ENCODE peak calls at places on chromosomes 13 and 19, in eight cellular contexts. One of them, this sample, is unnamed.

GRCh38 chr19:50486823-50487515 is 10.3 kb upstream of the GARIN5A start:
- DNase-seq in stomach: no peak
- DNase-seq in neural progenitor cell: peak; percentile 68
- DNase-seq in AG04450: no peak
- DNase-seq in CD8-positive, alpha-beta T cell: peak; percentile 66
- DNase-seq in right atrium auricular region: no peak
- DNase-seq in tibial artery: no peak
- DNase-seq in colonic mucosa: peak; percentile 41
- DNase-seq in this sample: peak; percentile 71

GRCh38 chr19:33329727-33330126 is 27.4 kb upstream of the CEBPA start:
- DNase-seq in right atrium auricular region: no peak
- DNase-seq in stomach: no peak
- DNase-seq in AG04450: no peak
- DNase-seq in colonic mucosa: no peak
- DNase-seq in CD8-positive, alpha-beta T cell: no peak
- DNase-seq in neural progenitor cell: no peak
- DNase-seq in tibial artery: no peak
- DNase-seq in this sample: no peak

GRCh38 chr13:100128373-100128772 is 39.5 kb downstream of the PCCA start:
- DNase-seq in colonic mucosa: no peak
- DNase-seq in neural progenitor cell: no peak
- DNase-seq in tibial artery: no peak
- DNase-seq in CD8-positive, alpha-beta T cell: no peak
- DNase-seq in right atrium auricular region: no peak
- DNase-seq in AG04450: peak; percentile 60
- DNase-seq in stomach: no peak
- DNase-seq in this sample: no peak

GRCh38 chr19:4556574-4557185 is 2.8 kb downstream of the SEMA6B start:
- DNase-seq in AG04450: no peak
- DNase-seq in colonic mucosa: peak; percentile 57
- DNase-seq in tibial artery: no peak
- DNase-seq in right atrium auricular region: no peak
- DNase-seq in stomach: no peak
- DNase-seq in CD8-positive, alpha-beta T cell: peak; percentile 17
- DNase-seq in neural progenitor cell: peak; percentile 48
- DNase-seq in this sample: peak; percentile 53

GRCh38 chr13:37473035-37473434 is 125.5 kb downstream of the POSTN start:
- DNase-seq in stomach: no peak
- DNase-seq in tibial artery: no peak
- DNase-seq in AG04450: no peak
- DNase-seq in CD8-positive, alpha-beta T cell: no peak
- DNase-seq in neural progenitor cell: no peak
- DNase-seq in colonic mucosa: no peak
- DNase-seq in right atrium auricular region: no peak
- DNase-seq in this sample: no peak

GRCh38 chr19:383040-383439 is 25.9 kb downstream of the C2CD4C start:
- DNase-seq in tibial artery: no peak
- DNase-seq in neural progenitor cell: no peak
- DNase-seq in AG04450: no peak
- DNase-seq in right atrium auricular region: no peak
- DNase-seq in stomach: no peak
- DNase-seq in colonic mucosa: no peak
- DNase-seq in CD8-positive, alpha-beta T cell: no peak
- DNase-seq in this sample: no peak

GRCh38 chr19:58326914-58327726 is at the start of gene ZSCAN22:
- DNase-seq in right atrium auricular region: peak; percentile 97
- DNase-seq in colonic mucosa: peak; percentile 98
- DNase-seq in tibial artery: peak; percentile 98
- DNase-seq in AG04450: peak; percentile 81
- DNase-seq in CD8-positive, alpha-beta T cell: peak; percentile 87
- DNase-seq in neural progenitor cell: peak; percentile 98
- DNase-seq in stomach: peak; percentile 97
- DNase-seq in this sample: peak; percentile 95

GRCh38 chr19:16001481-16002312 is 52.9 kb downstream of the OR10H4 start:
- DNase-seq in stomach: no peak
- DNase-seq in neural progenitor cell: no peak
- DNase-seq in CD8-positive, alpha-beta T cell: no peak
- DNase-seq in colonic mucosa: no peak
- DNase-seq in tibial artery: no peak
- DNase-seq in AG04450: peak; percentile 49
- DNase-seq in right atrium auricular region: peak; percentile 58
- DNase-seq in this sample: no peak

GRCh38 chr13:95335667-95336066 is 34.4 kb upstream of the ABCC4 start:
- DNase-seq in neural progenitor cell: no peak
- DNase-seq in colonic mucosa: no peak
- DNase-seq in right atrium auricular region: no peak
- DNase-seq in CD8-positive, alpha-beta T cell: no peak
- DNase-seq in stomach: no peak
- DNase-seq in tibial artery: no peak
- DNase-seq in AG04450: no peak
- DNase-seq in this sample: no peak

GRCh38 chr13:101415358-101416174 is 742 bp downstream of the NALCN start:
- DNase-seq in tibial artery: no peak
- DNase-seq in colonic mucosa: no peak
- DNase-seq in stomach: no peak
- DNase-seq in AG04450: no peak
- DNase-seq in right atrium auricular region: no peak
- DNase-seq in neural progenitor cell: peak; percentile 3
- DNase-seq in CD8-positive, alpha-beta T cell: no peak
- DNase-seq in this sample: no peak

GRCh38 chr19:44605547-44605946 is 7.8 kb upstream of the IGSF23 start:
- DNase-seq in stomach: no peak
- DNase-seq in tibial artery: no peak
- DNase-seq in CD8-positive, alpha-beta T cell: no peak
- DNase-seq in neural progenitor cell: no peak
- DNase-seq in right atrium auricular region: no peak
- DNase-seq in AG04450: no peak
- DNase-seq in colonic mucosa: no peak
- DNase-seq in this sample: no peak

DNA sequence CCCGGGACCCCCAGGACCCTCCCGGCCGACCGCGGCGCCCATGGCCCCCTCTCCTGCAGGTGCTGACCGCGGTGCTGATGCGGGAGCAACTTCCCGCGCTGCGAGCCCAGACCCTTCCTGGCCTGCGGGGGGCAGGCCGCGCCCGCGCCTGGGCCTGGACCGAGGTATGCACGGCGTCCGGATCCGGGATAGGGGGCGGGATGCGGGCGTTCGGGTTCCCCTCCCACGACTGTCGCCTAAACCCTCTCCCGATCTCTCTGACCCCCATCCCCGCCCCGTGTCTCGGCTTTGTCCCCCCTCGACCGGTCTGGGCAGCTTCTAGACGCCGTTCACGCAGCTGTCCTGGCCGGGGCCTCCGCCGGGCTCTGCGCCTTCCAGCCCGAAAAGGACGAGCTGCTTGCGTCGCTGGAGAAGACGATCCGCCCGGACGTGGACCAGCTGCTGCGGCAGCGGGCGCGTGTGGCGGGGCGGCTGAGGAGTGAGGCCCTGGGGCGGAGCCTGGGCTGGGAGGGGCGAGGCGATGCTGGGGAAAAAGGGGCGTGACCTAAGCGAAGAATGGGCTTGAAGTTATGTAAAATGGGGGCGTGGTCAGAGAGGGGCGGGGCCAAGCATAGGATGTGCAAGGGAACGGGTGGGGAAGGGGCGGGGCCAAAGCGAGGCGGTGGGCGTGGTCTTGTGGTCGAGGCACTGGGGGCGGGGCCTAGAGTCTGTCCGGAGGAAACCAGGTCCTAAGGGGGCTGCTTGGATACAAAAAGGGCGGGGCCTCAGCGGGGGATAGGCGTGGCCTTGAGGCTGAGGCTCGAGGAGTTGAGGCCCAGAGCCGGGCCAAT is 15.9 kb upstream of the COLGALT1 start:
- DNase-seq in right atrium auricular region: peak; percentile 94
- DNase-seq in stomach: peak; percentile 90
- DNase-seq in neural progenitor cell: peak; percentile 98
- DNase-seq in colonic mucosa: peak; percentile 94
- DNase-seq in CD8-positive, alpha-beta T cell: peak; percentile 99
- DNase-seq in tibial artery: peak; percentile 94
- DNase-seq in AG04450: peak; percentile 83
- DNase-seq in this sample: peak; percentile 94
- TF ChIP-seq CTCF in right atrium auricular region: peak; percentile 78
- TF ChIP-seq CTCF in stomach: no peak
- TF ChIP-seq CTCF in neural progenitor cell: peak; percentile 42
- TF ChIP-seq CTCF in colonic mucosa: no peak
- TF ChIP-seq CTCF in CD8-positive, alpha-beta T cell: no peak
- TF ChIP-seq CTCF in tibial artery: peak; percentile 29
- TF ChIP-seq CTCF in AG04450: peak; percentile 28
- TF ChIP-seq CTCF in this sample: peak; percentile 71

GRCh38 chr13:27952931-27953670 is 16.0 kb downstream of the CDX2 start:
- DNase-seq in tibial artery: no peak
- DNase-seq in stomach: peak; percentile 85
- DNase-seq in AG04450: no peak
- DNase-seq in colonic mucosa: peak; percentile 86
- DNase-seq in right atrium auricular region: no peak
- DNase-seq in CD8-positive, alpha-beta T cell: no peak
- DNase-seq in neural progenitor cell: peak; percentile 36
- DNase-seq in this sample: peak; percentile 85

GRCh38 chr13:27953671-27954405 is 15.3 kb downstream of the CDX2 start:
- DNase-seq in colonic mucosa: peak; percentile 82
- DNase-seq in neural progenitor cell: peak; percentile 95
- DNase-seq in tibial artery: peak; percentile 49
- DNase-seq in right atrium auricular region: no peak
- DNase-seq in stomach: peak; percentile 88
- DNase-seq in CD8-positive, alpha-beta T cell: peak; percentile 59
- DNase-seq in AG04450: peak; percentile 10
- DNase-seq in this sample: peak; percentile 96

GRCh38 chr13:27955192-27955591 is 13.9 kb downstream of the CDX2 start:
- DNase-seq in stomach: no peak
- DNase-seq in neural progenitor cell: no peak
- DNase-seq in AG04450: no peak
- DNase-seq in right atrium auricular region: no peak
- DNase-seq in CD8-positive, alpha-beta T cell: no peak
- DNase-seq in colonic mucosa: no peak
- DNase-seq in tibial artery: no peak
- DNase-seq in this sample: no peak

GRCh38 chr13:27956576-27957300 is 12.4 kb downstream of the CDX2 start:
- DNase-seq in colonic mucosa: peak; percentile 31
- DNase-seq in tibial artery: no peak
- DNase-seq in CD8-positive, alpha-beta T cell: no peak
- DNase-seq in neural progenitor cell: no peak
- DNase-seq in AG04450: no peak
- DNase-seq in right atrium auricular region: no peak
- DNase-seq in stomach: no peak
- DNase-seq in this sample: peak; percentile 87

GRCh38 chr13:27954406-27954851 is 14.7 kb downstream of the CDX2 start:
- DNase-seq in tibial artery: no peak
- DNase-seq in colonic mucosa: peak; percentile 63
- DNase-seq in stomach: peak; percentile 49
- DNase-seq in AG04450: no peak
- DNase-seq in right atrium auricular region: no peak
- DNase-seq in neural progenitor cell: peak; percentile 71
- DNase-seq in CD8-positive, alpha-beta T cell: no peak
- DNase-seq in this sample: peak; percentile 82
- H3K27me3 ChIP-seq in tibial artery: peaks cover 1% of the 10 kb centered on the region
- H3K27me3 ChIP-seq in colonic mucosa: peaks cover 5% of the 10 kb centered on the region
- H3K27me3 ChIP-seq in stomach: peaks cover 63% of the 10 kb centered on the region
- H3K27me3 ChIP-seq in AG04450: peaks cover 57% of the 10 kb centered on the region
- H3K27me3 ChIP-seq in right atrium auricular region: peaks cover 38% of the 10 kb centered on the region
- H3K27me3 ChIP-seq in neural progenitor cell: peaks cover 100% of the 10 kb centered on the region
- H3K27me3 ChIP-seq in CD8-positive, alpha-beta T cell: peaks cover 22% of the 10 kb centered on the region
- H3K27me3 ChIP-seq in this sample: no peaks in the 10 kb centered on the region

GRCh38 chr19:56301152-56301551 is 13.5 kb downstream of the ZSCAN5A start:
- DNase-seq in tibial artery: no peak
- DNase-seq in CD8-positive, alpha-beta T cell: no peak
- DNase-seq in neural progenitor cell: no peak
- DNase-seq in colonic mucosa: no peak
- DNase-seq in stomach: no peak
- DNase-seq in right atrium auricular region: no peak
- DNase-seq in AG04450: no peak
- DNase-seq in this sample: no peak
- H3K4me3 ChIP-seq in tibial artery: no peak overlapping the region
- H3K4me3 ChIP-seq in CD8-positive, alpha-beta T cell: no peak overlapping the region
- H3K4me3 ChIP-seq in neural progenitor cell: no peak overlapping the region
- H3K4me3 ChIP-seq in colonic mucosa: no peak overlapping the region
- H3K4me3 ChIP-seq in stomach: no peak overlapping the region
- H3K4me3 ChIP-seq in right atrium auricular region: no peak overlapping the region
- H3K4me3 ChIP-seq in AG04450: no peak overlapping the region
- H3K4me3 ChIP-seq in this sample: no peak overlapping the region

GRCh38 chr13:110942248-110942981 is 27.5 kb upstream of the ANKRD10 start:
- DNase-seq in right atrium auricular region: no peak
- DNase-seq in CD8-positive, alpha-beta T cell: no peak
- DNase-seq in colonic mucosa: no peak
- DNase-seq in AG04450: no peak
- DNase-seq in tibial artery: no peak
- DNase-seq in stomach: no peak
- DNase-seq in neural progenitor cell: no peak
- DNase-seq in this sample: no peak

GRCh38 chr13:110946171-110946570 is 31.3 kb upstream of the ANKRD10 start:
- DNase-seq in tibial artery: no peak
- DNase-seq in CD8-positive, alpha-beta T cell: no peak
- DNase-seq in colonic mucosa: no peak
- DNase-seq in AG04450: no peak
- DNase-seq in neural progenitor cell: no peak
- DNase-seq in stomach: no peak
- DNase-seq in right atrium auricular region: no peak
- DNase-seq in this sample: no peak

GRCh38 chr13:110949116-110949515 is 34.2 kb upstream of the ANKRD10 start:
- DNase-seq in AG04450: no peak
- DNase-seq in colonic mucosa: no peak
- DNase-seq in neural progenitor cell: no peak
- DNase-seq in CD8-positive, alpha-beta T cell: no peak
- DNase-seq in tibial artery: no peak
- DNase-seq in right atrium auricular region: no peak
- DNase-seq in stomach: no peak
- DNase-seq in this sample: no peak

GRCh38 chr13:110944968-110945952 is 30.4 kb upstream of the ANKRD10 start:
- DNase-seq in right atrium auricular region: no peak
- DNase-seq in tibial artery: no peak
- DNase-seq in colonic mucosa: no peak
- DNase-seq in CD8-positive, alpha-beta T cell: no peak
- DNase-seq in AG04450: no peak
- DNase-seq in stomach: no peak
- DNase-seq in neural progenitor cell: no peak
- DNase-seq in this sample: no peak

DNA sequence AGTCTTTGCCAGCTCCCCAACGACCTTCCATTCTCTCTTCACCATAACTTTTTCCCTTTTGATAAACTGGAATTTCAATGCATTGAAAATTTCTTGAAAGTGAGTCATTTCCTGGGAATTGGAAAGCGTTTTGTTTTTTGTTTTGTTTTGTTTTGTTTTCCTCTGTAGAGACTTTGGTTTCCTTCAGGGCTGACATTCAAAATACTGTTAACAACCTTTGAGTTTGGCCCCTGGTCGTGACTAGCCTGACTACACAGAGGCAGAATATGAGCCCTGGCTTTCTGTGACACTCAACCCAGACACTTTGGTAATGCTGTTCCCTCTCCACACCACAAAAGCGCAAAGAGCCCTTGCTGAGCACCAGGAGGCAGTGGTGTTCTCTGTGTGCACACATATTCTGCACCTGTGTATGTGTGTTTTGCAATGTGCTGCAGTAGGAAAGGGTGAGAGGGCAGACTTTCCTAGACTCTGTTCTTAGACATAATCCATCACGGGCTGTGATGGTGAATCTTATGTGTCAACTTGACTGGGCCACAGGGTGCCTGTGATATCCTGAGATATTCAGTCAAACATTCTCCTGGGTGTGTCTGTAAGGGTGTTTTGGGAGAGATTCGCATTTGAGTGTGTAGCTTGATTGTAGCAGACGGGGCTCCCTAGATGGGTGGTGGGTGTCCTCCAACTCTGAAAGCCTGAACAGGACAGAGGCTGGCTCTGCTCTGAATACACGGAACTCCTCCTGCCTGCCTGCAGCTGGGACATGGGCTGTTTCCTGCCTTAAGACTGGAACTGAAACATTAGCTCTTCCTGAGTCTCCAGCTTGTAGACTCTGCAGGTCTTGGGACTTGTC is 29.5 kb upstream of the ANKRD10 start:
- DNase-seq in CD8-positive, alpha-beta T cell: no peak
- DNase-seq in tibial artery: no peak
- DNase-seq in right atrium auricular region: no peak
- DNase-seq in stomach: peak; percentile 32
- DNase-seq in colonic mucosa: no peak
- DNase-seq in neural progenitor cell: peak; percentile 72
- DNase-seq in AG04450: peak; percentile 20
- DNase-seq in this sample: peak; percentile 59
- TF ChIP-seq CTCF in CD8-positive, alpha-beta T cell: peak; percentile 25
- TF ChIP-seq CTCF in tibial artery: peak; percentile 52
- TF ChIP-seq CTCF in right atrium auricular region: peak; percentile 63
- TF ChIP-seq CTCF in stomach: peak; percentile 42
- TF ChIP-seq CTCF in colonic mucosa: peak; percentile 28
- TF ChIP-seq CTCF in neural progenitor cell: peak; percentile 66
- TF ChIP-seq CTCF in AG04450: peak; percentile 76
- TF ChIP-seq CTCF in this sample: peak; percentile 73

This sample was measured in Caco-2.